ENCODE peak calls at places on chromosomes 5 and 9, in five cellular contexts. K, B, J, I and M are unnamed samples.

GRCh38 chr9:131738293-131738692 is 1.6 kb downstream of the RAPGEF1 start:
- DNase-seq in K (no peak), B (no peak), J (no peak), I (no peak), M (peak; percentile 80)

GRCh38 chr9:35279946-35280345 is 118.1 kb downstream of the UNC13B start:
- DNase-seq in K (no peak), B (no peak), J (no peak), I (no peak), M (no peak)

GRCh38 chr5:113293613-113294340 is 141.0 kb downstream of the TSSK1B start:
- DNase-seq in K (peak; percentile 55), B (no peak), J (no peak), I (peak; percentile 15), M (peak; percentile 37)

GRCh38 chr9:127122176-127123151 is at the start of gene ANGPTL2:
- DNase-seq in K (peak; percentile 96), B (peak; percentile 31), J (peak; percentile 68), I (peak; percentile 96), M (peak; percentile 97)

GRCh38 chr9:114397219-114397847 is 9.6 kb upstream of the AKNA start:
- DNase-seq in K (no peak), B (no peak), J (no peak), I (no peak), M (no peak)

GRCh38 chr9:37429441-37430285 is 7.2 kb downstream of the GRHPR start:
- DNase-seq in K (no peak), B (no peak), J (no peak), I (no peak), M (no peak)

GRCh38 chr5:95730730-95731570 is at the start of gene RHOBTB3:
- DNase-seq in K (peak; percentile 96), B (peak; percentile 63), J (peak; percentile 96), I (peak; percentile 94), M (peak; percentile 98)

GRCh38 chr5:6408627-6409446 is 30.5 kb upstream of the MED10 start:
- DNase-seq in K (peak; percentile 34), B (no peak), J (no peak), I (no peak), M (no peak)

GRCh38 chr9:133701321-133701980 is 36.7 kb downstream of the SARDH start:
- DNase-seq in K (no peak), B (no peak), J (no peak), I (peak; percentile 26), M (no peak)

GRCh38 chr5:11452854-11453253 is 451.4 kb downstream of the CTNND2 start:
- DNase-seq in K (no peak), B (no peak), J (no peak), I (no peak), M (peak; percentile 9)

GRCh38 chr9:103625161-103625804 is 468.8 kb upstream of the SMC2 start:
- DNase-seq in K (no peak), B (no peak), J (no peak), I (no peak), M (no peak)

GRCh38 chr5:62829241-62829986 is 250.8 kb downstream of the LRRC70 start:
- DNase-seq in K (no peak), B (no peak), J (no peak), I (no peak), M (no peak)

GRCh38 chr5:81825237-81825636 is 74.3 kb upstream of the SSBP2 start:
- DNase-seq in K (peak; percentile 28), B (peak; percentile 52), J (peak; percentile 29), I (peak; percentile 71), M (peak; percentile 61)

GRCh38 chr9:93154293-93154903 is 20.3 kb upstream of the NINJ1 start:
- DNase-seq in K (peak; percentile 22), B (peak; percentile 42), J (no peak), I (no peak), M (no peak)

GRCh38 chr5:11269515-11269914 is 508.5 kb upstream of the DAP start:
- DNase-seq in K (no peak), B (no peak), J (no peak), I (no peak), M (no peak)

GRCh38 chr5:174271316-174271715 is 225.8 kb downstream of the NSG2 start:
- DNase-seq in K (no peak), B (no peak), J (no peak), I (no peak), M (no peak)

GRCh38 chr9:127854169-127854833 is at the start of gene ENG:
- DNase-seq in K (peak; percentile 66), B (no peak), J (no peak), I (peak; percentile 71), M (peak; percentile 63)

GRCh38 chr5:102958481-102959011 is 161.4 kb downstream of the GIN1 start:
- DNase-seq in K (peak; percentile 56), B (no peak), J (no peak), I (peak; percentile 42), M (peak; percentile 35)